ENCODE peak calls at places on chromosomes 6 and 20, in four cellular contexts. One of them, this sample, is unnamed. For H3K9me3, the result is how much of the 10 kb centered on the place peaks cover.

GRCh38 chr6:5695260-5696245 is 311.2 kb downstream of the NRN1 start:
- DNase-seq in CD4-positive, alpha-beta memory T cell: no peak
- DNase-seq in right cardiac atrium: peak
- DNase-seq in A673: peak
- DNase-seq in this sample: peak

GRCh38 chr6:41228088-41228487 is at the start of gene TREML4:
- DNase-seq in CD4-positive, alpha-beta memory T cell: no peak
- DNase-seq in right cardiac atrium: no peak
- DNase-seq in A673: no peak
- DNase-seq in this sample: no peak

GRCh38 chr20:39660965-39661364 is 698.8 kb downstream of the DHX35 start:
- DNase-seq in CD4-positive, alpha-beta memory T cell: no peak
- DNase-seq in right cardiac atrium: no peak
- DNase-seq in A673: no peak
- DNase-seq in this sample: no peak

GRCh38 chr6:107936162-107936909 is 21.7 kb downstream of the SEC63 start:
- DNase-seq in CD4-positive, alpha-beta memory T cell: no peak
- DNase-seq in right cardiac atrium: no peak
- DNase-seq in A673: peak
- DNase-seq in this sample: no peak

GRCh38 chr6:40326689-40327404 is 260.3 kb downstream of the LRFN2 start:
- DNase-seq in CD4-positive, alpha-beta memory T cell: no peak
- DNase-seq in right cardiac atrium: no peak
- DNase-seq in A673: no peak
- DNase-seq in this sample: no peak

GRCh38 chr6:149985506-149985937 is 21.8 kb downstream of the ULBP1 start:
- DNase-seq in CD4-positive, alpha-beta memory T cell: no peak
- DNase-seq in right cardiac atrium: no peak
- DNase-seq in A673: no peak
- DNase-seq in this sample: no peak

GRCh38 chr6:9502991-9503761 is 911.7 kb downstream of the TFAP2A start:
- DNase-seq in CD4-positive, alpha-beta memory T cell: no peak
- DNase-seq in right cardiac atrium: no peak
- DNase-seq in A673: peak
- DNase-seq in this sample: peak

GRCh38 chr6:32583527-32583898 is 6.1 kb downstream of the HLA-DRB1 start:
- DNase-seq in CD4-positive, alpha-beta memory T cell: no peak
- DNase-seq in right cardiac atrium: no peak
- DNase-seq in A673: no peak
- DNase-seq in this sample: no peak

GRCh38 chr20:9616455-9616805 is 102.0 kb downstream of the LAMP5 start:
- DNase-seq in CD4-positive, alpha-beta memory T cell: no peak
- DNase-seq in right cardiac atrium: no peak
- DNase-seq in A673: no peak
- DNase-seq in this sample: no peak

GRCh38 chr6:113969888-113970807 is 800 bp downstream of the HDAC2 start:
- DNase-seq in CD4-positive, alpha-beta memory T cell: peak
- DNase-seq in right cardiac atrium: peak
- DNase-seq in A673: peak
- DNase-seq in this sample: peak

GRCh38 chr6:100257661-100258395 is 206.9 kb downstream of the SIM1 start:
- DNase-seq in CD4-positive, alpha-beta memory T cell: peak
- DNase-seq in right cardiac atrium: no peak
- DNase-seq in A673: peak
- DNase-seq in this sample: peak

GRCh38 chr6:19715166-19715558 is 122.0 kb upstream of the ID4 start:
- DNase-seq in CD4-positive, alpha-beta memory T cell: no peak
- DNase-seq in right cardiac atrium: no peak
- DNase-seq in A673: no peak
- DNase-seq in this sample: no peak

GRCh38 chr6:11171952-11172351 is 60.4 kb upstream of the ERVFRD-1 start:
- DNase-seq in CD4-positive, alpha-beta memory T cell: no peak
- DNase-seq in right cardiac atrium: no peak
- DNase-seq in A673: no peak
- DNase-seq in this sample: no peak

GRCh38 chr6:70684794-70685493 is 17.3 kb downstream of the SMAP1 start:
- DNase-seq in CD4-positive, alpha-beta memory T cell: no peak
- DNase-seq in right cardiac atrium: no peak
- DNase-seq in A673: no peak
- DNase-seq in this sample: no peak

GRCh38 chr20:40506567-40506966 is 182.5 kb downstream of the MAFB start:
- DNase-seq in CD4-positive, alpha-beta memory T cell: no peak
- DNase-seq in right cardiac atrium: peak
- DNase-seq in A673: peak
- DNase-seq in this sample: peak

GRCh38 chr6:147194652-147195403 is 9.4 kb upstream of the STXBP5 start:
- DNase-seq in CD4-positive, alpha-beta memory T cell: no peak
- DNase-seq in right cardiac atrium: no peak
- DNase-seq in A673: no peak
- DNase-seq in this sample: peak

GRCh38 chr20:45328451-45328850 is 19.8 kb downstream of the SDC4 start:
- DNase-seq in CD4-positive, alpha-beta memory T cell: no peak
- DNase-seq in right cardiac atrium: no peak
- DNase-seq in A673: no peak
- DNase-seq in this sample: no peak

GRCh38 chr6:34414999-34415858 is 10.6 kb downstream of the RPS10 start:
- DNase-seq in CD4-positive, alpha-beta memory T cell: peak
- DNase-seq in right cardiac atrium: peak
- DNase-seq in A673: peak
- DNase-seq in this sample: peak

GRCh38 chr20:57895161-57895855 is 185.5 kb upstream of the PMEPA1 start:
- DNase-seq in CD4-positive, alpha-beta memory T cell: no peak
- DNase-seq in right cardiac atrium: no peak
- DNase-seq in A673: no peak
- DNase-seq in this sample: no peak

GRCh38 chr6:130760006-130760405 is 67.2 kb upstream of the SMLR1 start:
- DNase-seq in CD4-positive, alpha-beta memory T cell: no peak
- DNase-seq in right cardiac atrium: no peak
- DNase-seq in A673: peak
- DNase-seq in this sample: peak

GRCh38 chr6:7051780-7052440 is 55.9 kb upstream of the RREB1 start:
- DNase-seq in CD4-positive, alpha-beta memory T cell: peak
- DNase-seq in right cardiac atrium: peak
- DNase-seq in A673: peak
- DNase-seq in this sample: peak

GRCh38 chr6:3337521-3338350 is 79.0 kb downstream of the PSMG4 start:
- DNase-seq in CD4-positive, alpha-beta memory T cell: no peak
- DNase-seq in right cardiac atrium: no peak
- DNase-seq in A673: peak
- DNase-seq in this sample: peak

DNA sequence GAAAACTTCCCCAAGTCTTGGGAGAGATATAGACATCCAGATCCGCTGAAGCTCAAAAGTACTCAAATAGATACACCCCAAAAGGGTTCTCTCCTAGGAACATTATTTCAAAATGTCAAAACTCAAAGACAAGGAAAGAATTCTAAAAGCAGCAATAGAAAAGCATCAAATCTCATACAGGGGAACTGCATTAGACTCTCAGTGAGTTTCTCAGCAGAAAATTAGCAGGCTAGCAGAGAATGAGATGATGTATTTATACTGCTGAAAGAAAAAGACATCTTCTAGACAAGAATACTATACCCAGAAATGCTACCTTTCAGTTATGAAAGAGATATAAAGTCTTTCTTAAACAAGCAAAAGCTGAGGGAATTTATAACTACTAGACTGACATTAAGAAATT is 75.5 kb upstream of the RIMS1 start:
- DNase-seq in CD4-positive, alpha-beta memory T cell: no peak
- DNase-seq in right cardiac atrium: no peak
- DNase-seq in A673: no peak
- DNase-seq in this sample: no peak
- H3K9me3 ChIP-seq in CD4-positive, alpha-beta memory T cell: under half
- H3K9me3 ChIP-seq in right cardiac atrium: under half
- H3K9me3 ChIP-seq in A673: under half
- H3K9me3 ChIP-seq in this sample: half or more

GRCh38 chr6:15644904-15645303 is 17.9 kb downstream of the DTNBP1 start:
- DNase-seq in CD4-positive, alpha-beta memory T cell: no peak
- DNase-seq in right cardiac atrium: no peak
- DNase-seq in A673: no peak
- DNase-seq in this sample: no peak

GRCh38 chr6:15638373-15638772 is 24.5 kb downstream of the DTNBP1 start:
- DNase-seq in CD4-positive, alpha-beta memory T cell: no peak
- DNase-seq in right cardiac atrium: no peak
- DNase-seq in A673: no peak
- DNase-seq in this sample: no peak

GRCh38 chr6:15642276-15642675 is 20.6 kb downstream of the DTNBP1 start:
- DNase-seq in CD4-positive, alpha-beta memory T cell: no peak
- DNase-seq in right cardiac atrium: no peak
- DNase-seq in A673: no peak
- DNase-seq in this sample: no peak

DNA sequence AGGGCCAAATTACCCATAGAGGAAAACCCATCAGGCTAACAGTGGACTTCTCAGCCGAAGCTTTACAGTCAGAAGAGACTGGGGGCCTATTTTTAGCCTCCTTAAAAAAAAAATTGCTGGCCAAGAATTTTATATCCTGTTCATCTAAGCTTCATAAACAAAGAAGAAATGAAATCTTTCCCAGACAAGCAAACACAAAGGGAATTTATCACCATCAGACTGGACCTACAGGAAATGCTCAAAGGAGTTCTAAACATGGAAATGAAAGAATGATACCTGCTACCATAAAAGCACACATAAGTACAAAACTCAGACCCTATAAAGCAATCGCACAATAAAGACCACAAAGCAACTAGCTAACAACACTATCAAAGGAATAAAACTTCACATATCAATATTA is 19.3 kb downstream of the DTNBP1 start:
- DNase-seq in CD4-positive, alpha-beta memory T cell: no peak
- DNase-seq in right cardiac atrium: no peak
- DNase-seq in A673: no peak
- DNase-seq in this sample: no peak
- H3K9me3 ChIP-seq in CD4-positive, alpha-beta memory T cell: under half
- H3K9me3 ChIP-seq in right cardiac atrium: under half
- H3K9me3 ChIP-seq in A673: under half
- H3K9me3 ChIP-seq in this sample: under half

GRCh38 chr6:30304002-30304401 is 22.7 kb upstream of the TRIM39 start:
- DNase-seq in CD4-positive, alpha-beta memory T cell: no peak
- DNase-seq in right cardiac atrium: no peak
- DNase-seq in A673: no peak
- DNase-seq in this sample: no peak
- H3K9me3 ChIP-seq in CD4-positive, alpha-beta memory T cell: under half
- H3K9me3 ChIP-seq in right cardiac atrium: under half
- H3K9me3 ChIP-seq in A673: under half
- H3K9me3 ChIP-seq in this sample: under half

GRCh38 chr6:30282522-30282921 is 44.2 kb upstream of the TRIM39 start:
- DNase-seq in CD4-positive, alpha-beta memory T cell: no peak
- DNase-seq in right cardiac atrium: no peak
- DNase-seq in A673: no peak
- DNase-seq in this sample: no peak
- H3K9me3 ChIP-seq in CD4-positive, alpha-beta memory T cell: under half
- H3K9me3 ChIP-seq in right cardiac atrium: under half
- H3K9me3 ChIP-seq in A673: half or more
- H3K9me3 ChIP-seq in this sample: half or more

GRCh38 chr6:170146640-170147039 is 144.2 kb downstream of the DLL1 start:
- DNase-seq in CD4-positive, alpha-beta memory T cell: no peak
- DNase-seq in right cardiac atrium: no peak
- DNase-seq in A673: no peak
- DNase-seq in this sample: no peak

GRCh38 chr6:170147056-170147787 is 143.7 kb downstream of the DLL1 start:
- DNase-seq in CD4-positive, alpha-beta memory T cell: no peak
- DNase-seq in right cardiac atrium: no peak
- DNase-seq in A673: no peak
- DNase-seq in this sample: no peak

GRCh38 chr6:170143401-170144150 is 147.3 kb downstream of the DLL1 start:
- DNase-seq in CD4-positive, alpha-beta memory T cell: no peak
- DNase-seq in right cardiac atrium: no peak
- DNase-seq in A673: no peak
- DNase-seq in this sample: no peak

GRCh38 chr6:170142559-170142958 is 148.3 kb downstream of the DLL1 start:
- DNase-seq in CD4-positive, alpha-beta memory T cell: no peak
- DNase-seq in right cardiac atrium: no peak
- DNase-seq in A673: no peak
- DNase-seq in this sample: no peak

DNA sequence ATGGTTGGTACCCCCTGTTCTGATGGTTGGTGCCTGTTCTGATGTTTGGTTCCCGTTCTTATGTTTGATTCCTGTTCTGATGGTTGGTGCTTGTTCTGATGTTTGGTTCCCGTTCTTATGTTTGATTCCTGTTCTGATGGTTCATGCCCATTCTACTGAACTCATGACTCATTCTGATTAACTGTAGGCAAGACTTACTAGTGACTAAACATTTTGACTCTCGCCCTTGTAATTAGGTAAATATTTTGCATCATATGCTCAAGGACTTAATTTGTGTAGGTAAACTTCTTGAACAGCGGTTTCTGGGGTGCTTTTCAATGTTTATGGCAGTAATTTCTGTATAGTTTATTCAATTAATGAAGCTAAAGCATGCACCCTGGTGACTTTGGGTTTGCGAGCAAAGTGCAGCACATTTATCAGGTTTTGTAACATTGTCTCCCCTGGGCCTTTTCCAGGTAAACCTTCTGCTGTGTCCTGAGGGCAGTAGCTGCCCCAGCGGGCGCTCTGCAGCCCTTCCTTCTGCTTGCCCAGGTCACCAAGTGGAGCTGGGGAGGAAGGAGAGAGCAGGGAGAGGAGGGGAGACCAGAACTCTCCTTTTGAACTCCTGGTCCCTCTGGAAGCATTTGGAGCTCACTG is 145.8 kb downstream of the DLL1 start:
- DNase-seq in CD4-positive, alpha-beta memory T cell: no peak
- DNase-seq in right cardiac atrium: no peak
- DNase-seq in A673: no peak
- DNase-seq in this sample: no peak
- H3K9me3 ChIP-seq in CD4-positive, alpha-beta memory T cell: under half
- H3K9me3 ChIP-seq in right cardiac atrium: under half
- H3K9me3 ChIP-seq in A673: under half
- H3K9me3 ChIP-seq in this sample: under half

DNA sequence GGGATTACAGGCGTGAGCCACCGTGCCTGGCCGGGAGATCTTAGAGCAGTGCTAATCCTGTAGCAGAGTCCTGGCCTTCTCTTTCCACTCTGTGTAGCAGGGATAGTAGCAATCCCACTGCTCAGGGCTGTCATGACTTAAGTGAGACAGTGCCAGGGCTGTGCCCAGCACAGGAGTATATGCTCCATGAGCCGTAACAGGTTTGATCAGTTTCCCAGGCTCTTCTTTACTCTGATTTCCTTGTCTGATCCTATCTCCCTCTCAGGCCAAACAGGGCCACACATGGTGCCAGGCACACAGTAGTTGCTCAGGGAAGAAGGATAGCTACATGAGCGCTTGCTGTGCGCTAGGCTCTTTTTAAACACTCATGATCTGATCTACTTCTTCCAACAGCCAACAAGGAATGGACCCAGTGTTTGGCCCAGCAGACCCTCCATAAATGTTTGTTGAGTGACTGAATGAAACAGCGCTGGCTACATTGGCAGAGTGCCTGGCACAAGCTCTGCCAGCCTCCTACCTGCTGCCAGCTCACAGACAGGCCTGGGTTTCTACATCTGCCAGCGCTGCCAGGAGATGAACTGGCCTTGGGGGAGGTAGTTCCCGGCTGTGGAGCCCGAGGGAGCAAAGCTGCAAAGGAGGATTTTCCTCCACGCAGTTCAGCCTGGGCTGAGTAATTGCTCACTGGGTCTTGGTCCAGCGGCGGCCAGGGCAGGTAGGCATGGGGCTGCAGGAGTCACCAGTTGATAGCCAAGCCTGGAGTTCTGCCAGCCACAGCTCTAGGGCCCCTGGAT is 36.9 kb downstream of the SNAI1 start:
- DNase-seq in CD4-positive, alpha-beta memory T cell: no peak
- DNase-seq in right cardiac atrium: no peak
- DNase-seq in A673: no peak
- DNase-seq in this sample: no peak
- H3K9me3 ChIP-seq in CD4-positive, alpha-beta memory T cell: under half
- H3K9me3 ChIP-seq in right cardiac atrium: under half
- H3K9me3 ChIP-seq in A673: under half
- H3K9me3 ChIP-seq in this sample: under half